ENCODE peak calls at places on chromosomes 11 and 22, in eight cellular contexts. One of them, this sample, is unnamed.

GRCh38 chr11:119339581-119340334 is 925 bp downstream of the C1QTNF5 start:
- DNase-seq in NCI-H1105 treated with DMSO at 0.1 percent for 48 hours: peak; percentile 38
- DNase-seq in NCI-H1092: no peak
- DNase-seq in AG08396: peak; percentile 91
- DNase-seq in SK-MEL-5: no peak
- DNase-seq in fibroblast of lung: peak; percentile 56
- DNase-seq in pons: no peak
- DNase-seq in hepatic stellate cell: peak; percentile 88
- DNase-seq in this sample: no peak

GRCh38 chr11:92511522-92512203 is 287.0 kb downstream of the FAT3 start:
- DNase-seq in NCI-H1105 treated with DMSO at 0.1 percent for 48 hours: no peak
- DNase-seq in NCI-H1092: no peak
- DNase-seq in AG08396: no peak
- DNase-seq in SK-MEL-5: no peak
- DNase-seq in fibroblast of lung: no peak
- DNase-seq in pons: no peak
- DNase-seq in hepatic stellate cell: no peak
- DNase-seq in this sample: no peak

GRCh38 chr11:96054870-96055705 is 131.2 kb upstream of the MTMR2 start:
- DNase-seq in NCI-H1105 treated with DMSO at 0.1 percent for 48 hours: peak; percentile 74
- DNase-seq in NCI-H1092: no peak
- DNase-seq in AG08396: no peak
- DNase-seq in SK-MEL-5: peak; percentile 53
- DNase-seq in fibroblast of lung: peak; percentile 74
- DNase-seq in pons: peak; percentile 72
- DNase-seq in hepatic stellate cell: no peak
- DNase-seq in this sample: peak; percentile 45

GRCh38 chr11:12838463-12839120 is 164.4 kb downstream of the TEAD1 start:
- DNase-seq in NCI-H1105 treated with DMSO at 0.1 percent for 48 hours: no peak
- DNase-seq in NCI-H1092: no peak
- DNase-seq in AG08396: no peak
- DNase-seq in SK-MEL-5: no peak
- DNase-seq in fibroblast of lung: peak; percentile 78
- DNase-seq in pons: no peak
- DNase-seq in hepatic stellate cell: no peak
- DNase-seq in this sample: no peak

GRCh38 chr22:39471421-39472141 is 14.8 kb downstream of the MGAT3 start:
- DNase-seq in NCI-H1105 treated with DMSO at 0.1 percent for 48 hours: no peak
- DNase-seq in NCI-H1092: no peak
- DNase-seq in AG08396: peak; percentile 66
- DNase-seq in SK-MEL-5: no peak
- DNase-seq in fibroblast of lung: no peak
- DNase-seq in pons: no peak
- DNase-seq in hepatic stellate cell: peak; percentile 93
- DNase-seq in this sample: no peak

GRCh38 chr22:16783930-16784354 is 41.3 kb downstream of the XKR3 start:
- DNase-seq in NCI-H1105 treated with DMSO at 0.1 percent for 48 hours: peak; percentile 24
- DNase-seq in NCI-H1092: no peak
- DNase-seq in AG08396: no peak
- DNase-seq in SK-MEL-5: peak; percentile 86
- DNase-seq in fibroblast of lung: no peak
- DNase-seq in pons: no peak
- DNase-seq in hepatic stellate cell: no peak
- DNase-seq in this sample: peak; percentile 73

GRCh38 chr11:123286255-123286654 is 91.2 kb upstream of the CLMP start:
- DNase-seq in NCI-H1105 treated with DMSO at 0.1 percent for 48 hours: no peak
- DNase-seq in NCI-H1092: no peak
- DNase-seq in AG08396: no peak
- DNase-seq in SK-MEL-5: no peak
- DNase-seq in fibroblast of lung: no peak
- DNase-seq in pons: no peak
- DNase-seq in hepatic stellate cell: no peak
- DNase-seq in this sample: no peak

GRCh38 chr11:67120881-67121710 is 2.0 kb downstream of the KDM2A start:
- DNase-seq in NCI-H1105 treated with DMSO at 0.1 percent for 48 hours: no peak
- DNase-seq in NCI-H1092: no peak
- DNase-seq in AG08396: no peak
- DNase-seq in SK-MEL-5: peak; percentile 20
- DNase-seq in fibroblast of lung: peak; percentile 58
- DNase-seq in pons: peak; percentile 76
- DNase-seq in hepatic stellate cell: peak; percentile 24
- DNase-seq in this sample: no peak

GRCh38 chr11:15955595-15955994 is 400.8 kb downstream of the SOX6 start:
- DNase-seq in NCI-H1105 treated with DMSO at 0.1 percent for 48 hours: no peak
- DNase-seq in NCI-H1092: no peak
- DNase-seq in AG08396: no peak
- DNase-seq in SK-MEL-5: no peak
- DNase-seq in fibroblast of lung: no peak
- DNase-seq in pons: no peak
- DNase-seq in hepatic stellate cell: peak; percentile 34
- DNase-seq in this sample: no peak

GRCh38 chr11:122685041-122685440 is 29.5 kb downstream of the UBASH3B start:
- DNase-seq in NCI-H1105 treated with DMSO at 0.1 percent for 48 hours: no peak
- DNase-seq in NCI-H1092: no peak
- DNase-seq in AG08396: no peak
- DNase-seq in SK-MEL-5: no peak
- DNase-seq in fibroblast of lung: no peak
- DNase-seq in pons: no peak
- DNase-seq in hepatic stellate cell: no peak
- DNase-seq in this sample: no peak

GRCh38 chr22:30021881-30022619 is 58.2 kb upstream of the HORMAD2 start:
- DNase-seq in NCI-H1105 treated with DMSO at 0.1 percent for 48 hours: no peak
- DNase-seq in NCI-H1092: peak; percentile 49
- DNase-seq in AG08396: no peak
- DNase-seq in SK-MEL-5: no peak
- DNase-seq in fibroblast of lung: no peak
- DNase-seq in pons: no peak
- DNase-seq in hepatic stellate cell: no peak
- DNase-seq in this sample: no peak

GRCh38 chr11:64294665-64295289 is 3.7 kb downstream of the KCNK4 start:
- DNase-seq in NCI-H1105 treated with DMSO at 0.1 percent for 48 hours: no peak
- DNase-seq in NCI-H1092: no peak
- DNase-seq in AG08396: peak; percentile 46
- DNase-seq in SK-MEL-5: no peak
- DNase-seq in fibroblast of lung: no peak
- DNase-seq in pons: no peak
- DNase-seq in hepatic stellate cell: peak; percentile 63
- DNase-seq in this sample: no peak

GRCh38 chr11:11268119-11268518 is 84.9 kb downstream of the CSNK2A3 start:
- DNase-seq in NCI-H1105 treated with DMSO at 0.1 percent for 48 hours: no peak
- DNase-seq in NCI-H1092: no peak
- DNase-seq in AG08396: no peak
- DNase-seq in SK-MEL-5: no peak
- DNase-seq in fibroblast of lung: no peak
- DNase-seq in pons: no peak
- DNase-seq in hepatic stellate cell: no peak
- DNase-seq in this sample: no peak

GRCh38 chr11:70159612-70160570 is 43.2 kb upstream of the FADD start:
- DNase-seq in NCI-H1105 treated with DMSO at 0.1 percent for 48 hours: no peak
- DNase-seq in NCI-H1092: no peak
- DNase-seq in AG08396: peak; percentile 80
- DNase-seq in SK-MEL-5: no peak
- DNase-seq in fibroblast of lung: peak; percentile 8
- DNase-seq in pons: no peak
- DNase-seq in hepatic stellate cell: no peak
- DNase-seq in this sample: no peak

GRCh38 chr22:27876684-27877083 is 42.4 kb downstream of the PITPNB start:
- DNase-seq in NCI-H1105 treated with DMSO at 0.1 percent for 48 hours: peak; percentile 30
- DNase-seq in NCI-H1092: peak; percentile 86
- DNase-seq in AG08396: no peak
- DNase-seq in SK-MEL-5: no peak
- DNase-seq in fibroblast of lung: no peak
- DNase-seq in pons: peak; percentile 53
- DNase-seq in hepatic stellate cell: no peak
- DNase-seq in this sample: no peak

GRCh38 chr11:27373856-27374602 is 11.0 kb upstream of the CCDC34 start:
- DNase-seq in NCI-H1105 treated with DMSO at 0.1 percent for 48 hours: peak; percentile 10
- DNase-seq in NCI-H1092: no peak
- DNase-seq in AG08396: no peak
- DNase-seq in SK-MEL-5: no peak
- DNase-seq in fibroblast of lung: no peak
- DNase-seq in pons: no peak
- DNase-seq in hepatic stellate cell: no peak
- DNase-seq in this sample: no peak

GRCh38 chr11:83092488-83093384 is 21.0 kb upstream of the RAB30 start:
- DNase-seq in NCI-H1105 treated with DMSO at 0.1 percent for 48 hours: no peak
- DNase-seq in NCI-H1092: no peak
- DNase-seq in AG08396: no peak
- DNase-seq in SK-MEL-5: no peak
- DNase-seq in fibroblast of lung: no peak
- DNase-seq in pons: no peak
- DNase-seq in hepatic stellate cell: no peak
- DNase-seq in this sample: no peak

This sample was measured in COLO829.